ENCODE peak calls at places on chromosomes 7 and 10, in seven cellular contexts. Z is fibroblast of the conjunctiva; J is midbrain; W is frontal cortex; Y is AG04450; R is SW 1271; C is stimulated activated CD4-positive, alpha-beta T cell treated with anti-CD3 and anti-CD28 coated beads, Interleukin-4, amount 100 ng/mL, for 4 hours. F is an unnamed sample.

GRCh38 chr10:75019360-75019759 is 92.1 kb upstream of the SAMD8 start:
- DNase-seq in J (peak), W (no peak), C (no peak), Z (peak), Y (no peak), R (no peak), F (peak)

GRCh38 chr7:112272921-112273561 is 66.5 kb downstream of the ZNF277 start:
- DNase-seq in Z (no peak), W (no peak), R (no peak), J (no peak), Y (no peak), C (no peak), F (no peak)

GRCh38 chr7:124779620-124780019 is 14.0 kb upstream of the GPR37 start:
- DNase-seq in W (no peak), Y (no peak), J (no peak), Z (no peak), C (no peak), R (no peak), F (no peak)

GRCh38 chr10:8844141-8844540 is 789.7 kb downstream of the GATA3 start:
- DNase-seq in Y (no peak), R (no peak), J (no peak), W (no peak), C (no peak), Z (no peak), F (no peak)

GRCh38 chr10:132627736-132628512 is 90.3 kb downstream of the INPP5A start:
- DNase-seq in Y (no peak), J (no peak), C (no peak), Z (no peak), W (peak), R (no peak), F (no peak)

GRCh38 chr10:69087600-69088470 is at the start of gene SRGN:
- DNase-seq in Y (peak), Z (peak), C (peak), J (peak), W (no peak), R (no peak), F (no peak)

GRCh38 chr7:2069472-2069860 is 163.3 kb downstream of the MAD1L1 start:
- DNase-seq in J (peak), C (no peak), Z (no peak), Y (no peak), W (peak), R (no peak), F (no peak)

GRCh38 chr7:17599733-17600685 is 301.6 kb downstream of the AHR start:
- DNase-seq in R (peak), J (no peak), Y (peak), C (no peak), Z (peak), W (no peak), F (no peak)

GRCh38 chr10:8830064-8830463 is 775.6 kb downstream of the GATA3 start:
- DNase-seq in Y (no peak), J (no peak), R (no peak), W (no peak), Z (no peak), C (no peak), F (no peak)

GRCh38 chr7:140334341-140335057 is 63.8 kb downstream of the SLC37A3 start:
- DNase-seq in Z (no peak), C (no peak), Y (no peak), J (peak), W (no peak), R (no peak), F (no peak)

GRCh38 chr10:113292086-113292485 is 260.8 kb upstream of the HABP2 start:
- DNase-seq in W (no peak), Y (no peak), Z (no peak), J (no peak), C (no peak), R (no peak), F (no peak)

GRCh38 chr7:155300641-155301452 is 3.2 kb downstream of the INSIG1 start:
- DNase-seq in Y (no peak), R (no peak), Z (no peak), W (no peak), C (no peak), J (no peak), F (peak)

GRCh38 chr7:94580601-94581000 is 71.0 kb downstream of the CASD1 start:
- DNase-seq in Y (peak), C (no peak), J (no peak), W (no peak), R (no peak), Z (no peak), F (no peak)

GRCh38 chr7:135601182-135601581 is 43.5 kb downstream of the NUP205 start:
- DNase-seq in W (no peak), C (no peak), R (no peak), Z (no peak), J (no peak), Y (no peak), F (no peak)

GRCh38 chr10:126458453-126458852 is 70.2 kb upstream of the ADAM12 start:
- DNase-seq in J (no peak), C (no peak), Y (no peak), Z (peak), R (no peak), W (no peak), F (no peak)

GRCh38 chr7:14748461-14748860 is 154.1 kb downstream of the DGKB start:
- DNase-seq in C (no peak), Y (peak), Z (peak), W (no peak), J (no peak), R (peak), F (peak)